ENCODE peak calls at places on chromosomes 16 and 17, in nine cellular contexts. C is AG20443, E is T-helper 9 cell, N is psoas muscle, H is NCI-H1417, Y is AG10803, B is SIG-M5, L is WERI-Rb-1, O is HFFc6. P is an unnamed sample.

GRCh38 chr17:47323382-47324223 is at the start of gene EFCAB13:
- DNase-seq in C (peak; percentile 94), E (peak; percentile 70), N (peak; percentile 91), H (peak; percentile 96), Y (peak; percentile 79), B (peak; percentile 25), L (peak; percentile 88), O (peak; percentile 48), P (peak; percentile 41)

GRCh38 chr16:17389392-17389791 is 81.4 kb downstream of the XYLT1 start:
- DNase-seq in C (peak; percentile 69), E (no peak), N (no peak), H (no peak), Y (peak; percentile 80), B (no peak), L (no peak), O (peak; percentile 87), P (no peak)

GRCh38 chr16:13507530-13507929 is 412.4 kb upstream of the ERCC4 start:
- DNase-seq in C (no peak), E (no peak), N (no peak), H (no peak), Y (no peak), B (no peak), L (no peak), O (no peak), P (no peak)

GRCh38 chr17:81274471-81274855 is 20.6 kb downstream of the SLC38A10 start:
- DNase-seq in C (no peak), E (no peak), N (no peak), H (no peak), Y (no peak), B (no peak), L (no peak), O (no peak), P (no peak)

GRCh38 chr17:83145831-83146230 is 66.4 kb downstream of the METRNL start:
- DNase-seq in C (no peak), E (no peak), N (no peak), H (no peak), Y (no peak), B (no peak), L (no peak), O (no peak), P (no peak)

GRCh38 chr17:51165680-51166197 is 472 bp upstream of the NME2 start:
- DNase-seq in C (peak; percentile 41), E (peak; percentile 13), N (peak; percentile 25), H (no peak), Y (peak; percentile 25), B (no peak), L (peak; percentile 93), O (no peak), P (no peak)

GRCh38 chr17:38604479-38605229 is 1.1 kb downstream of the SRCIN1 start:
- DNase-seq in C (no peak), E (no peak), N (no peak), H (peak; percentile 73), Y (no peak), B (no peak), L (peak; percentile 39), O (no peak), P (peak; percentile 45)

GRCh38 chr17:74444406-74444805 is 12.5 kb downstream of the GPRC5C start:
- DNase-seq in C (no peak), E (no peak), N (peak; percentile 75), H (no peak), Y (no peak), B (no peak), L (peak; percentile 44), O (no peak), P (no peak)

GRCh38 chr17:27800522-27800921 is at the start of gene NOS2:
- DNase-seq in C (no peak), E (no peak), N (no peak), H (peak; percentile 10), Y (no peak), B (no peak), L (peak; percentile 38), O (no peak), P (no peak)

GRCh38 chr17:37488009-37488604 is 1.6 kb upstream of the DUSP14 start:
- DNase-seq in C (peak; percentile 77), E (no peak), N (no peak), H (peak; percentile 64), Y (peak; percentile 98), B (no peak), L (peak; percentile 25), O (peak; percentile 99), P (no peak)

GRCh38 chr17:55327225-55328088 is 62.7 kb downstream of the HLF start:
- DNase-seq in C (no peak), E (no peak), N (no peak), H (no peak), Y (no peak), B (no peak), L (no peak), O (no peak), P (no peak)

GRCh38 chr16:54160252-54160860 is 126.2 kb downstream of the IRX3 start:
- DNase-seq in C (no peak), E (no peak), N (no peak), H (no peak), Y (no peak), B (no peak), L (no peak), O (no peak), P (no peak)

GRCh38 chr17:75707096-75707720 is 14.1 kb upstream of the ITGB4 start:
- DNase-seq in C (no peak), E (no peak), N (peak; percentile 39), H (no peak), Y (no peak), B (no peak), L (no peak), O (peak; percentile 36), P (no peak)

GRCh38 chr17:33028778-33029177 is 37.1 kb downstream of the SPACA3 start:
- DNase-seq in C (no peak), E (no peak), N (no peak), H (no peak), Y (no peak), B (no peak), L (no peak), O (no peak), P (no peak)

P was measured in substantia nigra.